ENCODE peak calls at places on chromosomes 16 and 17, in ten cellular contexts. One of them, this sample, is unnamed.

GRCh38 chr17:4839965-4840892 is 7.1 kb downstream of the MINK1 start:
- DNase-seq in AG09319: no peak
- DNase-seq in MM.1S: no peak
- DNase-seq in uterus: no peak
- DNase-seq in ovary: no peak
- DNase-seq in vagina: no peak
- DNase-seq in OCI-LY7: no peak
- DNase-seq in CD4-positive, alpha-beta T cell: no peak
- DNase-seq in H9: no peak
- DNase-seq in A549: no peak
- DNase-seq in this sample: no peak

GRCh38 chr17:73200476-73200875 is 7.6 kb downstream of the COG1 start:
- DNase-seq in AG09319: no peak
- DNase-seq in MM.1S: no peak
- DNase-seq in uterus: no peak
- DNase-seq in ovary: no peak
- DNase-seq in vagina: no peak
- DNase-seq in OCI-LY7: no peak
- DNase-seq in CD4-positive, alpha-beta T cell: no peak
- DNase-seq in H9: no peak
- DNase-seq in A549: no peak
- DNase-seq in this sample: no peak

GRCh38 chr16:48158296-48158695 is 2.5 kb upstream of the ABCC12 start:
- DNase-seq in AG09319: no peak
- DNase-seq in MM.1S: no peak
- DNase-seq in uterus: no peak
- DNase-seq in ovary: no peak
- DNase-seq in vagina: no peak
- DNase-seq in OCI-LY7: no peak
- DNase-seq in CD4-positive, alpha-beta T cell: no peak
- DNase-seq in H9: no peak
- DNase-seq in A549: peak; percentile 21
- DNase-seq in this sample: no peak

GRCh38 chr17:8413321-8413720 is 15.7 kb upstream of the RNF222 start:
- DNase-seq in AG09319: no peak
- DNase-seq in MM.1S: no peak
- DNase-seq in uterus: no peak
- DNase-seq in ovary: no peak
- DNase-seq in vagina: no peak
- DNase-seq in OCI-LY7: no peak
- DNase-seq in CD4-positive, alpha-beta T cell: no peak
- DNase-seq in H9: no peak
- DNase-seq in A549: no peak
- DNase-seq in this sample: no peak

GRCh38 chr16:58426095-58426494 is 33.8 kb downstream of the GINS3 start:
- DNase-seq in AG09319: no peak
- DNase-seq in MM.1S: peak; percentile 42
- DNase-seq in uterus: no peak
- DNase-seq in ovary: no peak
- DNase-seq in vagina: no peak
- DNase-seq in OCI-LY7: peak; percentile 84
- DNase-seq in CD4-positive, alpha-beta T cell: no peak
- DNase-seq in H9: no peak
- DNase-seq in A549: no peak
- DNase-seq in this sample: no peak

GRCh38 chr16:88449267-88449561 is 3.9 kb upstream of the ZFPM1 start:
- DNase-seq in AG09319: no peak
- DNase-seq in MM.1S: no peak
- DNase-seq in uterus: no peak
- DNase-seq in ovary: no peak
- DNase-seq in vagina: no peak
- DNase-seq in OCI-LY7: no peak
- DNase-seq in CD4-positive, alpha-beta T cell: no peak
- DNase-seq in H9: no peak
- DNase-seq in A549: no peak
- DNase-seq in this sample: no peak

GRCh38 chr17:78276098-78276497 is 44.7 kb downstream of the TMEM235 start:
- DNase-seq in AG09319: no peak
- DNase-seq in MM.1S: peak; percentile 89
- DNase-seq in uterus: no peak
- DNase-seq in ovary: no peak
- DNase-seq in vagina: no peak
- DNase-seq in OCI-LY7: peak; percentile 72
- DNase-seq in CD4-positive, alpha-beta T cell: no peak
- DNase-seq in H9: no peak
- DNase-seq in A549: no peak
- DNase-seq in this sample: no peak

GRCh38 chr17:12856451-12856850 is 67.2 kb downstream of the ARHGAP44 start:
- DNase-seq in AG09319: no peak
- DNase-seq in MM.1S: no peak
- DNase-seq in uterus: no peak
- DNase-seq in ovary: no peak
- DNase-seq in vagina: no peak
- DNase-seq in OCI-LY7: no peak
- DNase-seq in CD4-positive, alpha-beta T cell: no peak
- DNase-seq in H9: no peak
- DNase-seq in A549: no peak
- DNase-seq in this sample: no peak

DNA sequence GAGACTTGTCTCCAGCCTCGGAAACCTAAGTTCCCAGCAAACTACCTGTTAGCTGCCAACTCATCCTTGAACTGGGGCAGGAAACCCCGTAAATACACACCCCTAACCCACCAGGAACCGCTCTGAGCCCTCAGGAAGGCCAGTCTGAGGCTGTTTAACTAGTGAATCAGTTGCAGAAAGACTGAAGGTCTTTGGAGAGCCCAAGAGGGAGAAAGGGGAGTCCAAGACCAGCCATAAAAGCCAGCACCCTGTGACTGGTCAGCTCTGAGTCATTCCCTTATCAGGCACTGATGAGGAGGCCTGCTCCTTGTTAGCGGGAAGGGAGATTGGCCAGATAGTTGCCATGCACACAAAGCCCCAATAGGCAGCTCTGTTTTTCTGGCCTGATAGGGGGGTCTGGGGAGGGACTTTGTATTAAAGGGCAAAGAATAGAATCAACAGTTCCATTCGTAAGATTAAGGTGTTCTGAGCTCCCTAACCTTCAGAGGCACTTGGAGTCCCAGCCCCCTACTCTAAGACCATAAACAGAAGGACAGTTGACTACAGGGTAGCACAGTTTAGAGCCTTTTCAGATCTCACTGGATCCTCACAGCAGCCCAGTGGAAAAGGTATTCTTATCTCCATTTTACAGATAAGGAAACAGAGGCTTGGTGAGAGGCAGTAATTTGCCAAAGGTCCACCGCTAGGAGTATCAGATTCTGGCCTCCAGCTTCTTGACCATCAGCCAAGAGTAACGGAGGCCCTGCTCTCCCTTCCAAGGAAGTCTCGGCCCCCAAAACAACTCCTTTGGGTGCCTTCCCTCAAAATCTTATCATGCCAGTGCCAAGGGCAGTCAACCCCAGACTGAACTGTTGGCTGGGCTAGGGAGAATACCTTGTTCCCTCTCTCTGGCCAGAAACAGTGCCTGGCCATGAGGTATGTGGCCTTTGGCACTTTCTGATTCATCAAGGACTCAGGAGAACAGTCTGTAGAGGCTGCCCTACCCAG is 2.2 kb upstream of the KRT19 start:
- DNase-seq in AG09319: peak; percentile 62
- DNase-seq in MM.1S: no peak
- DNase-seq in uterus: peak; percentile 90
- DNase-seq in ovary: no peak
- DNase-seq in vagina: no peak
- DNase-seq in OCI-LY7: no peak
- DNase-seq in CD4-positive, alpha-beta T cell: no peak
- DNase-seq in H9: no peak
- DNase-seq in A549: peak; percentile 89
- DNase-seq in this sample: no peak
- TF ChIP-seq CTCF in AG09319: no peak
- TF ChIP-seq CTCF in MM.1S: no peak
- TF ChIP-seq CTCF in uterus: no peak
- TF ChIP-seq CTCF in ovary: no peak
- TF ChIP-seq CTCF in vagina: no peak
- TF ChIP-seq CTCF in OCI-LY7: no peak
- TF ChIP-seq CTCF in CD4-positive, alpha-beta T cell: no peak
- TF ChIP-seq CTCF in H9: no peak
- TF ChIP-seq CTCF in A549: no peak
- TF ChIP-seq CTCF in this sample: no peak

DNA sequence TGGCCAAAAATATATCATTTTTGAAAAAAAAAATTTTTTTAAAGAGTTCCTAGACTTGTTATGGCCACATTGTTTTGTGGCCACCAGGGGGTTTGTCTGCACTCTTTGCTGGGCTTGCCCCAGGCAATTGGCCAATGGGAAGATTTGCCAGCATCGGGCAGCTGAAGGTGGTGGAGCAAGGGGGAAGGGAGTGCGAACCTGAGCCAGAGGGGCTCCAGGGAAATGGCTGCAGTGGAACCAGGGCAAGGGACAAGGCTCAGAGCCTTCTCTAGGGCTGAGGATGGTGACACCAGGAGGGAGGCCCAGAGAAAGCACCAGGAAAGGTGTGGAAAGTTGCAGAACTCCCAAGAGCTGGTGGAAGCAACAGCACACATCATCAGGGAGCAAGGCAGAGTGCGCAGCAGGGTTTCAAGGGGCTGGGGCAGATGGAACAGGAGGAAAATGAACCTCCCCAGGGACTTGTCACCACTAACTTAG is 15.5 kb upstream of the CMIP start:
- DNase-seq in AG09319: no peak
- DNase-seq in MM.1S: no peak
- DNase-seq in uterus: no peak
- DNase-seq in ovary: no peak
- DNase-seq in vagina: no peak
- DNase-seq in OCI-LY7: peak; percentile 77
- DNase-seq in CD4-positive, alpha-beta T cell: no peak
- DNase-seq in H9: peak; percentile 81
- DNase-seq in A549: no peak
- DNase-seq in this sample: no peak
- TF ChIP-seq CTCF in AG09319: peak; percentile 44
- TF ChIP-seq CTCF in MM.1S: peak; percentile 27
- TF ChIP-seq CTCF in uterus: peak; percentile 21
- TF ChIP-seq CTCF in ovary: no peak
- TF ChIP-seq CTCF in vagina: peak; percentile 23
- TF ChIP-seq CTCF in OCI-LY7: peak; percentile 78
- TF ChIP-seq CTCF in CD4-positive, alpha-beta T cell: peak; percentile 15
- TF ChIP-seq CTCF in H9: peak; percentile 75
- TF ChIP-seq CTCF in A549: peak; percentile 39
- TF ChIP-seq CTCF in this sample: peak; percentile 47

GRCh38 chr17:58278661-58279015 is 2.1 kb downstream of the MPO start:
- DNase-seq in AG09319: no peak
- DNase-seq in MM.1S: no peak
- DNase-seq in uterus: no peak
- DNase-seq in ovary: no peak
- DNase-seq in vagina: no peak
- DNase-seq in OCI-LY7: no peak
- DNase-seq in CD4-positive, alpha-beta T cell: no peak
- DNase-seq in H9: no peak
- DNase-seq in A549: no peak
- DNase-seq in this sample: no peak

GRCh38 chr17:58277726-58278595 is 2.8 kb downstream of the MPO start:
- DNase-seq in AG09319: no peak
- DNase-seq in MM.1S: no peak
- DNase-seq in uterus: no peak
- DNase-seq in ovary: no peak
- DNase-seq in vagina: no peak
- DNase-seq in OCI-LY7: no peak
- DNase-seq in CD4-positive, alpha-beta T cell: no peak
- DNase-seq in H9: no peak
- DNase-seq in A549: no peak
- DNase-seq in this sample: no peak

GRCh38 chr17:58276423-58276822 is 4.3 kb downstream of the MPO start:
- DNase-seq in AG09319: no peak
- DNase-seq in MM.1S: no peak
- DNase-seq in uterus: no peak
- DNase-seq in ovary: no peak
- DNase-seq in vagina: no peak
- DNase-seq in OCI-LY7: no peak
- DNase-seq in CD4-positive, alpha-beta T cell: no peak
- DNase-seq in H9: no peak
- DNase-seq in A549: no peak
- DNase-seq in this sample: no peak

GRCh38 chr17:58275417-58275816 is 5.3 kb downstream of the MPO start:
- DNase-seq in AG09319: no peak
- DNase-seq in MM.1S: no peak
- DNase-seq in uterus: no peak
- DNase-seq in ovary: no peak
- DNase-seq in vagina: no peak
- DNase-seq in OCI-LY7: no peak
- DNase-seq in CD4-positive, alpha-beta T cell: no peak
- DNase-seq in H9: no peak
- DNase-seq in A549: no peak
- DNase-seq in this sample: no peak

DNA sequence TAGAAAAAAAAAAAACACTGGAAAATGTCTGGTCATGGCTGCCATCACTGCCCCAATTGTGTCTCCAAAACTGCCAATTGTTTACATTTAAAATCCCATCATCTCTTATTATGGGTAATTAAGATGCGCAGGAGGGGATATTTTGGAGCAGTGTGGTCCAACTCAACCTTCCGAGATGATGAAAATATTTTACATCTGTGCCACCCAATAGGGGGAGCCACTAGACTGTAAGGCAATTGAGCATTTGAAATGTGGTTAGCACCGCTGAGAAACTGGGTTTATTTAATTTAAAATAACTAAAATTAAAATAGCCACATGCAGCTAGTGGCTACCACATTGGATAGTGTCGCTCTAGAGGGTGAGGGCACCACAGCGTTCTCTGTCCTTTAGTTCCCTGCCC is 3.6 kb downstream of the MPO start:
- DNase-seq in AG09319: no peak
- DNase-seq in MM.1S: peak; percentile 12
- DNase-seq in uterus: no peak
- DNase-seq in ovary: no peak
- DNase-seq in vagina: no peak
- DNase-seq in OCI-LY7: peak; percentile 46
- DNase-seq in CD4-positive, alpha-beta T cell: no peak
- DNase-seq in H9: no peak
- DNase-seq in A549: no peak
- DNase-seq in this sample: no peak
- TF ChIP-seq CTCF in AG09319: peak; percentile 26
- TF ChIP-seq CTCF in MM.1S: peak; percentile 50
- TF ChIP-seq CTCF in uterus: no peak
- TF ChIP-seq CTCF in ovary: no peak
- TF ChIP-seq CTCF in vagina: no peak
- TF ChIP-seq CTCF in OCI-LY7: peak; percentile 82
- TF ChIP-seq CTCF in CD4-positive, alpha-beta T cell: peak; percentile 25
- TF ChIP-seq CTCF in H9: peak; percentile 70
- TF ChIP-seq CTCF in A549: peak; percentile 46
- TF ChIP-seq CTCF in this sample: peak; percentile 46

DNA sequence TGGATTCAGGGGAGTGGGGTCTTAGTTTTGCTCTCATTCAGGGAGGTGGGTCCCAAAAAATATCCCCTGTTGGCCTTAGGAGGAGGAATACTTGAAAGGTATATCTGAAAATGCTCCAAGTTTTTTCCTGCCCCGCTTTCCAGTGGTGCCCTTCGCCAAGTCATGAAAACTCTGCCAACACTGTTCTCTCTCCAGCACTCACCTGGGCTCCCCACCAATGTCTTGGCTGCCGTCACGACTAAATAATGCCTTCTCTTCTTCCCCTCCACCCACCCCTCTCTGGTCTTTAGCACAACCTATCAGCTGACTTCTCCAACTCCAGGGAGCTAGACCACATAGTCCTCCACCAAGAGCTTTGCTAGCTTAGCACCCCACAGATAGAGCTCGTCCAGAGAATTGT is 30.6 kb downstream of the ZFHX3 start:
- DNase-seq in AG09319: no peak
- DNase-seq in MM.1S: no peak
- DNase-seq in uterus: no peak
- DNase-seq in ovary: no peak
- DNase-seq in vagina: no peak
- DNase-seq in OCI-LY7: no peak
- DNase-seq in CD4-positive, alpha-beta T cell: no peak
- DNase-seq in H9: no peak
- DNase-seq in A549: no peak
- DNase-seq in this sample: no peak
- TF ChIP-seq CTCF in AG09319: no peak
- TF ChIP-seq CTCF in MM.1S: no peak
- TF ChIP-seq CTCF in uterus: no peak
- TF ChIP-seq CTCF in ovary: no peak
- TF ChIP-seq CTCF in vagina: no peak
- TF ChIP-seq CTCF in OCI-LY7: no peak
- TF ChIP-seq CTCF in CD4-positive, alpha-beta T cell: no peak
- TF ChIP-seq CTCF in H9: no peak
- TF ChIP-seq CTCF in A549: no peak
- TF ChIP-seq CTCF in this sample: no peak